ENCODE peak calls at places on chromosomes 6 and 20, in five cellular contexts. Y is CD14-positive monocyte, D is colonic mucosa, A is WTC11, L is brain microvascular endothelial cell. B is an unnamed sample.

GRCh38 chr6:132520953-132521352 is 8.0 kb upstream of the STX7 start:
- DNase-seq in D (no peak), L (no peak), Y (no peak), A (no peak), B (no peak)

GRCh38 chr6:168137024-168137423 is 58.0 kb upstream of the FRMD1 start:
- DNase-seq in D (peak; percentile 8), L (no peak), Y (no peak), A (no peak), B (peak; percentile 10)

GRCh38 chr6:112780498-112781096 is 433.5 kb downstream of the RFPL4B start:
- DNase-seq in Y (peak; percentile 48), D (peak; percentile 77), L (peak; percentile 83), A (peak; percentile 73), B (no peak)

GRCh38 chr20:62356948-62357667 is 10.0 kb downstream of the LAMA5 start:
- DNase-seq in D (no peak), Y (no peak), A (no peak), L (peak; percentile 64), B (no peak)

GRCh38 chr6:89385156-89385667 is 26.9 kb downstream of the RRAGD start:
- DNase-seq in L (no peak), Y (no peak), A (no peak), D (no peak), B (no peak)

GRCh38 chr6:36822506-36823269 is 16.6 kb downstream of the CPNE5 start:
- DNase-seq in L (no peak), D (no peak), Y (no peak), A (no peak), B (no peak)

GRCh38 chr6:4585682-4586468 is 190.3 kb upstream of the CDYL start:
- DNase-seq in D (no peak), L (no peak), A (no peak), Y (no peak), B (no peak)

GRCh38 chr6:16239090-16239797 is 857 bp downstream of the GMPR start:
- DNase-seq in Y (no peak), D (peak; percentile 70), A (peak; percentile 30), L (peak; percentile 35), B (peak; percentile 21)

GRCh38 chr6:15391500-15391899 is 145.6 kb downstream of the JARID2 start:
- DNase-seq in D (no peak), A (no peak), L (no peak), Y (no peak), B (no peak)

GRCh38 chr20:35776513-35777101 is 4.8 kb downstream of the PHF20 start:
- DNase-seq in Y (no peak), D (peak; percentile 65), L (peak; percentile 52), A (no peak), B (no peak)

GRCh38 chr6:77467038-77467437 is 3.7 kb upstream of the HTR1B start:
- DNase-seq in D (no peak), A (no peak), L (no peak), Y (no peak), B (no peak)

GRCh38 chr6:34295721-34296120 is 46.9 kb upstream of the SMIM29 start:
- DNase-seq in L (no peak), A (no peak), D (no peak), Y (no peak), B (no peak)

GRCh38 chr6:125215252-125215819 is 61.8 kb downstream of the TPD52L1 start:
- DNase-seq in Y (no peak), L (no peak), D (no peak), A (no peak), B (no peak)

GRCh38 chr6:124234806-124235205 is 431.1 kb downstream of the NKAIN2 start:
- DNase-seq in D (no peak), A (no peak), L (no peak), Y (no peak), B (no peak)

GRCh38 chr20:2536562-2536986 is at the start of gene TMC2:
- DNase-seq in D (no peak), A (no peak), Y (no peak), L (no peak), B (no peak)

GRCh38 chr6:117317261-117317660 is 51.9 kb downstream of the VGLL2 start:
- DNase-seq in L (peak; percentile 2), D (no peak), A (no peak), Y (no peak), B (no peak)
- TF ChIP-seq CTCF in L (peak; percentile 46), D (no peak), A (peak; percentile 20), Y (no peak), B (no peak)

DNA sequence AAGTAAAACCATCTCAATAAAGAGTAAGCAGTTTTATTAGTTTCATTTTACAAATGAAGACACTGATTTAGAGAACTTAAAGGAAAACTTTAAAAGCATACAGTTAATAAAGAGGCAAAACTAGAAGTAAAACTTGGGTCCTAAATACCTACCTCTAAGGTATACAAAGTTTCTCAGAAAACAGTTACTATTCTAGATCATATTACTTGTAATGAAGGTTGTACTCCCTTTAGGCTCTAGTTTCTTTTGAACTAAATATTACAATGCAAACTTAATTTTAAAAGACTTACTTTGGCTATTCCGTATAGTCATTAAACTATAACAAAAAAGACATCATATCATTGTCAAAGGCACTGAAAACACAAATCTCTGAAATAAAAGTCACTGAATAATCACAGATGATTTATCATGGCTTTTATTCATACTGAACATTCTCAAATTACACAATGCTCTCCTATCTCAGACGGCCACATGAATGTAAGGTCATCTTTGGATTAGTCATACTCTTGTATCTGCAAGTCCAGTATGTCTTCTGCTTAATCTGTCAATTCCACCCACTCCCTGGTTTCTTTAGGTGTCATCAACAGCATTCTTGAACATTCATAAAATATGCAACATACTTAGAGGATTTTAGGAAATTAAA is 361.6 kb upstream of the RUNX2 start:
- DNase-seq in A (no peak), L (peak; percentile 80), Y (no peak), D (no peak), B (no peak)
- TF ChIP-seq CTCF in A (no peak), L (no peak), Y (no peak), D (no peak), B (no peak)

GRCh38 chr20:48801197-48801596 is 26.6 kb downstream of the PREX1 start:
- DNase-seq in A (no peak), Y (peak; percentile 19), L (no peak), D (no peak), B (no peak)
- TF ChIP-seq CTCF in A (no peak), Y (no peak), L (no peak), D (no peak), B (no peak)

DNA sequence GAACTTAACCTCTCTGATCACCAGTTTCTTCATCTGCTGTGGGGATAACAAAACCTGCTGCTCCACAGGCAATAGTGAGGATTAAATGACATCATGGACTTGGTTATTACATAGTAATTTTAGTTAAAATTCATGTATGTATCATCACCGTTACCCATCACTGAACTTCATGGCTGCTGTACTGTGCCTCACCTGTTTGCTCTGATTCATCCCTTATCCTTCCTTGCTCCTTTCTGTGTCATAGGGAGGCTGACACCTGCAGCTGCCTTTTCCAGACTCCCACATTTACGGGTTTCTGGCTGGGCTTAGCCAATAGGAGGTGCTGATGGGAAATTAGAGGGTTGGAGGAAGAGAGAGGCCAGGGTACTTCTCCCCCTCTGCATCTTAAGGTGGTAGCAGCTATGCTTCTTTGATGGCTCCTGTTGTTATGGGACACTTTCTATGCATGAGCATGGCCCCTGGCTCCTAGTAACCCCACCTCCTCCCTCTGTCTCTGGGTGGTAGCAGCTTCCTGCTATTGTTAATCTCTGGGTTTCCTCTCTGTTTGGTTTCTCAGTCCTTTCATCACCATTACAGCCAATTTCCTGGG is 332.1 kb downstream of the DHX35 start:
- DNase-seq in Y (no peak), L (no peak), A (peak; percentile 14), D (no peak), B (no peak)
- TF ChIP-seq CTCF in Y (no peak), L (no peak), A (no peak), D (no peak), B (no peak)

GRCh38 chr6:890995-891394 is 198.1 kb upstream of the EXOC2 start:
- DNase-seq in Y (no peak), A (no peak), D (no peak), L (no peak), B (no peak)

GRCh38 chr6:897561-898207 is 204.7 kb upstream of the EXOC2 start:
- DNase-seq in L (no peak), A (no peak), Y (no peak), D (no peak), B (no peak)

GRCh38 chr6:890201-890600 is 197.3 kb upstream of the EXOC2 start:
- DNase-seq in D (no peak), Y (no peak), A (no peak), L (no peak), B (no peak)

DNA sequence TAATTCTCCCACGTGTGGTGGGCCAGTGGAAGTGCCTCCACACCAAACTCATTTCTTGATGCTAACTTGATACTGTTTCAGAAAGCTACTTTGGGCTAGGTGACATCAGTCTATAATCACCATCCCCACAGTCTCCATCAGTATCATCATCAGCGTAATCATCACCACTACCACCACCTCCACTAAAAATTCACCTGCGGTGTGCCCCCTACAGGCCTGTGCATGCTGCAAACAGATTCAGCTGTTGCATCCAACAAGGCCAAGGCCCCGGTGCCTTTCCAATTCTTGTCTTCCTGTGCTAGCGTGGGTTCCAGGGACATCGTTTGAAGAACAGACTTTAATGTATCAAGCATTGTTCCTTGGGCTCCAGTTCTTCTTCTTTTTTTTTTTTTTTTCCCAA is 201.3 kb upstream of the EXOC2 start:
- DNase-seq in L (no peak), Y (no peak), A (peak; percentile 54), D (no peak), B (no peak)
- TF ChIP-seq CTCF in L (no peak), Y (no peak), A (peak; percentile 40), D (peak; percentile 21), B (no peak)

B was measured in natural killer cell.